ENCODE peak calls at places on chromosome 1, in six cellular contexts. X is kidney glomerular epithelial cell; D is activated naive CD4-positive, alpha-beta T cell; Q is HTR-8/SVneo; H is activated CD4-positive, alpha-beta T cell treated with anti-CD3 and anti-CD28 coated beads, Interleukin-2, amount 50 U/mL, for 48 hours; E is transverse colon. N is an unnamed sample.

GRCh38 chr1:1106510-1107221 is 9.2 kb downstream of the C1orf159 start:
- DNase-seq in Q (no peak), D (no peak), E (peak), X (no peak), H (no peak), N (no peak)

GRCh38 chr1:182614796-182615451 is 10.7 kb upstream of the RGS16 start:
- DNase-seq in Q (peak), X (peak), H (peak), D (no peak), E (peak), N (peak)

GRCh38 chr1:97989094-97989680 is 68.4 kb upstream of the DPYD start:
- DNase-seq in D (no peak), H (no peak), E (no peak), X (no peak), Q (no peak), N (no peak)

GRCh38 chr1:154862927-154863701 is 7.0 kb downstream of the KCNN3 start:
- DNase-seq in D (no peak), X (no peak), E (no peak), Q (no peak), H (peak), N (no peak)

GRCh38 chr1:205142105-205142475 is 20.3 kb upstream of the RBBP5 start:
- DNase-seq in D (no peak), Q (no peak), H (no peak), X (no peak), E (no peak), N (no peak)

GRCh38 chr1:19081218-19081893 is 124.9 kb upstream of the IFFO2 start:
- DNase-seq in X (no peak), H (no peak), Q (peak), D (no peak), E (peak), N (no peak)

GRCh38 chr1:189646066-189646465 is 831.6 kb downstream of the BRINP3 start:
- DNase-seq in H (no peak), Q (no peak), X (no peak), E (no peak), D (no peak), N (no peak)

GRCh38 chr1:23556661-23557470 is 2.4 kb downstream of the ID3 start:
- DNase-seq in E (peak), H (no peak), D (no peak), X (peak), Q (no peak), N (no peak)

GRCh38 chr1:208161005-208161404 is 83.2 kb downstream of the PLXNA2 start:
- DNase-seq in H (no peak), E (no peak), D (no peak), X (no peak), Q (no peak), N (no peak)

GRCh38 chr1:157648317-157648716 is 50.4 kb upstream of the FCRL4 start:
- DNase-seq in E (no peak), H (no peak), X (no peak), Q (no peak), D (no peak), N (no peak)

GRCh38 chr1:157431751-157432150 is 120.6 kb downstream of the FCRL5 start:
- DNase-seq in E (no peak), X (no peak), Q (no peak), D (no peak), H (no peak), N (no peak)

GRCh38 chr1:38789498-38790169 is 69.9 kb downstream of the RRAGC start:
- DNase-seq in H (no peak), D (no peak), Q (no peak), X (no peak), E (no peak), N (no peak)

GRCh38 chr1:20138961-20139550 is at the start of gene PLA2G2F:
- DNase-seq in D (no peak), X (no peak), H (no peak), E (no peak), Q (no peak), N (no peak)

GRCh38 chr1:70718086-70718630 is 307.1 kb downstream of the CTH start:
- DNase-seq in D (no peak), H (no peak), E (no peak), X (no peak), Q (no peak), N (no peak)

GRCh38 chr1:160834945-160835565 is 27.6 kb downstream of the CD244 start:
- DNase-seq in E (peak), X (peak), D (no peak), H (peak), Q (peak), N (no peak)

GRCh38 chr1:27488523-27489138 is 1.3 kb downstream of the WASF2 start:
- DNase-seq in D (no peak), Q (no peak), E (no peak), H (no peak), X (no peak), N (no peak)

GRCh38 chr1:42931108-42931539 is 27.5 kb downstream of the SLC2A1 start:
- DNase-seq in H (peak), Q (peak), D (no peak), E (peak), X (no peak), N (no peak)

N was measured in thoracic aorta.